ENCODE peak calls at places on chromosomes 5 and 9, in four cellular contexts. One of them, this sample, is unnamed.

GRCh38 chr9:136326061-136326776 is 1.1 kb upstream of the GPSM1 start:
- DNase-seq in CD8-positive, alpha-beta T cell: no peak
- DNase-seq in psoas muscle: no peak
- DNase-seq in left ventricle myocardium inferior: no peak
- DNase-seq in this sample: no peak

GRCh38 chr9:8365029-8365428 is 565.5 kb upstream of the DMAC1 start:
- DNase-seq in CD8-positive, alpha-beta T cell: no peak
- DNase-seq in psoas muscle: no peak
- DNase-seq in left ventricle myocardium inferior: no peak
- DNase-seq in this sample: no peak

GRCh38 chr9:5714501-5715401 is 85.8 kb downstream of the RIC1 start:
- DNase-seq in CD8-positive, alpha-beta T cell: no peak
- DNase-seq in psoas muscle: no peak
- DNase-seq in left ventricle myocardium inferior: no peak
- DNase-seq in this sample: no peak

GRCh38 chr9:131187957-131188356 is 62.6 kb downstream of the NUP214 start:
- DNase-seq in CD8-positive, alpha-beta T cell: no peak
- DNase-seq in psoas muscle: no peak
- DNase-seq in left ventricle myocardium inferior: no peak
- DNase-seq in this sample: no peak

GRCh38 chr5:145936401-145937131 is at the start of gene SH3RF2:
- DNase-seq in CD8-positive, alpha-beta T cell: no peak
- DNase-seq in psoas muscle: peak
- DNase-seq in left ventricle myocardium inferior: peak
- DNase-seq in this sample: peak

GRCh38 chr9:76716270-76716669 is 48.0 kb upstream of the PCA3 start:
- DNase-seq in CD8-positive, alpha-beta T cell: no peak
- DNase-seq in psoas muscle: no peak
- DNase-seq in left ventricle myocardium inferior: no peak
- DNase-seq in this sample: no peak

GRCh38 chr5:17412760-17413671 is 85.0 kb upstream of the TAF11L2 start:
- DNase-seq in CD8-positive, alpha-beta T cell: no peak
- DNase-seq in psoas muscle: no peak
- DNase-seq in left ventricle myocardium inferior: no peak
- DNase-seq in this sample: no peak

GRCh38 chr9:119689879-119690278 is 320.6 kb upstream of the BRINP1 start:
- DNase-seq in CD8-positive, alpha-beta T cell: no peak
- DNase-seq in psoas muscle: no peak
- DNase-seq in left ventricle myocardium inferior: no peak
- DNase-seq in this sample: no peak

GRCh38 chr9:37466037-37466709 is 923 bp upstream of the ZBTB5 start:
- DNase-seq in CD8-positive, alpha-beta T cell: peak
- DNase-seq in psoas muscle: peak
- DNase-seq in left ventricle myocardium inferior: peak
- DNase-seq in this sample: peak

GRCh38 chr9:94952553-94953373 is 226.3 kb downstream of the AOPEP start:
- DNase-seq in CD8-positive, alpha-beta T cell: no peak
- DNase-seq in psoas muscle: no peak
- DNase-seq in left ventricle myocardium inferior: no peak
- DNase-seq in this sample: peak

GRCh38 chr5:148382961-148383360 is 797 bp upstream of the FBXO38 start:
- DNase-seq in CD8-positive, alpha-beta T cell: no peak
- DNase-seq in psoas muscle: no peak
- DNase-seq in left ventricle myocardium inferior: no peak
- DNase-seq in this sample: no peak

GRCh38 chr5:148384389-148384756 is 615 bp downstream of the FBXO38 start:
- DNase-seq in CD8-positive, alpha-beta T cell: no peak
- DNase-seq in psoas muscle: no peak
- DNase-seq in left ventricle myocardium inferior: no peak
- DNase-seq in this sample: no peak

GRCh38 chr5:148381906-148382305 is 1.9 kb upstream of the FBXO38 start:
- DNase-seq in CD8-positive, alpha-beta T cell: no peak
- DNase-seq in psoas muscle: no peak
- DNase-seq in left ventricle myocardium inferior: no peak
- DNase-seq in this sample: no peak

GRCh38 chr5:148385094-148385493 is 1.3 kb downstream of the FBXO38 start:
- DNase-seq in CD8-positive, alpha-beta T cell: no peak
- DNase-seq in psoas muscle: no peak
- DNase-seq in left ventricle myocardium inferior: no peak
- DNase-seq in this sample: no peak

GRCh38 chr5:148383564-148384388 is at the start of gene FBXO38:
- DNase-seq in CD8-positive, alpha-beta T cell: peak
- DNase-seq in psoas muscle: peak
- DNase-seq in left ventricle myocardium inferior: peak
- DNase-seq in this sample: peak
- TF ChIP-seq CTCF in CD8-positive, alpha-beta T cell: no peak
- TF ChIP-seq CTCF in psoas muscle: peak
- TF ChIP-seq CTCF in left ventricle myocardium inferior: peak
- TF ChIP-seq CTCF in this sample: peak

GRCh38 chr5:142686210-142686734 is 382 bp upstream of the FGF1 start:
- DNase-seq in CD8-positive, alpha-beta T cell: no peak
- DNase-seq in psoas muscle: no peak
- DNase-seq in left ventricle myocardium inferior: no peak
- DNase-seq in this sample: peak

GRCh38 chr5:142683116-142683515 is 2.8 kb downstream of the FGF1 start:
- DNase-seq in CD8-positive, alpha-beta T cell: no peak
- DNase-seq in psoas muscle: no peak
- DNase-seq in left ventricle myocardium inferior: no peak
- DNase-seq in this sample: no peak

GRCh38 chr5:142684508-142685031 is 1.3 kb downstream of the FGF1 start:
- DNase-seq in CD8-positive, alpha-beta T cell: no peak
- DNase-seq in psoas muscle: no peak
- DNase-seq in left ventricle myocardium inferior: no peak
- DNase-seq in this sample: peak

GRCh38 chr5:142685418-142686209 is at the start of gene FGF1:
- DNase-seq in CD8-positive, alpha-beta T cell: no peak
- DNase-seq in psoas muscle: no peak
- DNase-seq in left ventricle myocardium inferior: peak
- DNase-seq in this sample: peak

GRCh38 chr5:142683885-142684505 is 1.9 kb downstream of the FGF1 start:
- DNase-seq in CD8-positive, alpha-beta T cell: no peak
- DNase-seq in psoas muscle: no peak
- DNase-seq in left ventricle myocardium inferior: no peak
- DNase-seq in this sample: no peak
- H3K4me3 ChIP-seq in CD8-positive, alpha-beta T cell: no peak
- H3K4me3 ChIP-seq in psoas muscle: no peak
- H3K4me3 ChIP-seq in left ventricle myocardium inferior: peak
- H3K4me3 ChIP-seq in this sample: no peak

GRCh38 chr9:96344458-96345180 is 38.9 kb downstream of the SLC35D2 start:
- DNase-seq in CD8-positive, alpha-beta T cell: no peak
- DNase-seq in psoas muscle: peak
- DNase-seq in left ventricle myocardium inferior: peak
- DNase-seq in this sample: peak
- H3K27ac ChIP-seq in CD8-positive, alpha-beta T cell: no peak
- H3K27ac ChIP-seq in psoas muscle: no peak
- H3K27ac ChIP-seq in left ventricle myocardium inferior: peak
- H3K27ac ChIP-seq in this sample: peak

DNA sequence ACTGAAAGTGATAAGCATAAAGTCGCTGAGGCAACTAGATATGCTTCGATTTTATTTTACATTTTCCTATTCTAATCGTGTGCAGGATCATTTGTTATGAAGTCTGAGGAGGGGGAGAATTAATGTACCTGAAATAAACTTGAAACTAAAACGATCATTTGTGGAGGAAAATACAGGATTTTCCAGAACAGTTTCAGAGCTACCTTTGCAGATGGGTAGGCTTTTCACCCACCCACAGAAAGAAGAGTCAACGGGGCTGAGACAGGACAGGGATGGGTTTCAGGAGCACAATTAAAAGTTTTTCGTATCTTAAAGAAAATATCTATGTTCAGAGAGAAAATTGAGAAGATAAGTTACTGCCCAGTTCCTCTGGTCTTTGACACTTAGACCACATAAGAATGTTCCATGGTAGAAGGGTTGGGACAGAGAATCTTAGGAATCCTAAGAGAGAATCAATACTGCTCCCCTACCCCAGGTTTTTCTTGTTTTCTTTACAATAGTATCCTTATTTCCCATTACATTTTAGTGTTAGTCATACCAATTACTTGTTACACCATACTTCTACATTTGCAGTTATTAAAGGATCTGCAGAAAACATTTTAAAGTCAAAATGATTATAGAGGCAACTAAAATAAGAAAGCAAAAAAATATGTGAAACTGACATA is 211.4 kb downstream of the DEPDC1B start:
- DNase-seq in CD8-positive, alpha-beta T cell: no peak
- DNase-seq in psoas muscle: no peak
- DNase-seq in left ventricle myocardium inferior: no peak
- DNase-seq in this sample: no peak
- TF ChIP-seq CTCF in CD8-positive, alpha-beta T cell: no peak
- TF ChIP-seq CTCF in psoas muscle: no peak
- TF ChIP-seq CTCF in left ventricle myocardium inferior: no peak
- TF ChIP-seq CTCF in this sample: no peak

GRCh38 chr9:34372598-34373011 is 4.1 kb downstream of the MYORG start:
- DNase-seq in CD8-positive, alpha-beta T cell: no peak
- DNase-seq in psoas muscle: no peak
- DNase-seq in left ventricle myocardium inferior: no peak
- DNase-seq in this sample: peak

GRCh38 chr9:34373749-34374148 is 2.9 kb downstream of the MYORG start:
- DNase-seq in CD8-positive, alpha-beta T cell: no peak
- DNase-seq in psoas muscle: no peak
- DNase-seq in left ventricle myocardium inferior: no peak
- DNase-seq in this sample: no peak

GRCh38 chr9:34370970-34371880 is 5.5 kb downstream of the MYORG start:
- DNase-seq in CD8-positive, alpha-beta T cell: no peak
- DNase-seq in psoas muscle: no peak
- DNase-seq in left ventricle myocardium inferior: no peak
- DNase-seq in this sample: no peak

GRCh38 chr9:34371886-34372597 is 4.7 kb downstream of the MYORG start:
- DNase-seq in CD8-positive, alpha-beta T cell: no peak
- DNase-seq in psoas muscle: no peak
- DNase-seq in left ventricle myocardium inferior: no peak
- DNase-seq in this sample: no peak

DNA sequence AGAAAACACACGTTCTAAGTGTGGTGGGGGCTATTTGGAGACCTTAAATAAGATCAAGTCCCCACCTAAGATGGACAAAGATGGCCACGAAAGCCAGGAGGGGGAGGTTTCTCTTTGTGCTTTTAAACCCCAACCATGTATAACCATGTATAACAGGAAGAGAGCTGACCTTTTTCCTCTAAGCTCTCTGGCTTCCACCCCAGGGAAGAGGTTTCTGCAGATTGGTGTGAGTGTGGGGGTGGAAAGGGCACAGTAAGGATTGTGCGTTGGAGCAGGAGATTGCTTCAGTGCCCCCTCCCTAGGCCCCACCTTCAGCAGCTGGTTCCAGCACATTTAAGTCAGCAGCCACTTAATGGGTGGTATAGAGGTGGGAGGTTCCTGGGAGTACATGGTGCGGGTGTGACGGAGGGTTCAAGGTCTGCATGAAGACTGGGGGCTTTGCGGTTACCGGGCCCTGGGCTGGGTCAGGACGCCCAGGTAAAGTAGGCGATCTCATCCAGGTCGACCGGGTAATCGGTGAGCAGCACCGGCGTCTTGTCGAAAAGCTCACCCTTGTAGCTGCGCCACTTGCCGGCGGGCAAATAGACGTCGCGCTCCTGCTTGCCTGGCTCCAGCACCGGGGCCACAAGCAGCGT is 6.2 kb downstream of the MYORG start:
- DNase-seq in CD8-positive, alpha-beta T cell: no peak
- DNase-seq in psoas muscle: no peak
- DNase-seq in left ventricle myocardium inferior: no peak
- DNase-seq in this sample: no peak
- H3K4me3 ChIP-seq in CD8-positive, alpha-beta T cell: no peak
- H3K4me3 ChIP-seq in psoas muscle: no peak
- H3K4me3 ChIP-seq in left ventricle myocardium inferior: peak
- H3K4me3 ChIP-seq in this sample: no peak

GRCh38 chr5:18534119-18534518 is 899.9 kb downstream of the TAF11L14 start:
- DNase-seq in CD8-positive, alpha-beta T cell: no peak
- DNase-seq in psoas muscle: no peak
- DNase-seq in left ventricle myocardium inferior: no peak
- DNase-seq in this sample: no peak
- H3K27ac ChIP-seq in CD8-positive, alpha-beta T cell: no peak
- H3K27ac ChIP-seq in psoas muscle: no peak
- H3K27ac ChIP-seq in left ventricle myocardium inferior: no peak
- H3K27ac ChIP-seq in this sample: no peak

GRCh38 chr5:149434162-149435014 is 55.3 kb upstream of the IL17B start:
- DNase-seq in CD8-positive, alpha-beta T cell: peak
- DNase-seq in psoas muscle: no peak
- DNase-seq in left ventricle myocardium inferior: no peak
- DNase-seq in this sample: peak
- TF ChIP-seq CTCF in CD8-positive, alpha-beta T cell: peak
- TF ChIP-seq CTCF in psoas muscle: peak
- TF ChIP-seq CTCF in left ventricle myocardium inferior: peak
- TF ChIP-seq CTCF in this sample: peak

GRCh38 chr5:172981931-172982330 is 1.6 kb upstream of the ATP6V0E1 start:
- DNase-seq in CD8-positive, alpha-beta T cell: no peak
- DNase-seq in psoas muscle: no peak
- DNase-seq in left ventricle myocardium inferior: no peak
- DNase-seq in this sample: no peak

GRCh38 chr5:172984244-172984953 is 828 bp downstream of the ATP6V0E1 start:
- DNase-seq in CD8-positive, alpha-beta T cell: peak
- DNase-seq in psoas muscle: peak
- DNase-seq in left ventricle myocardium inferior: peak
- DNase-seq in this sample: peak

GRCh38 chr5:172983542-172984243 is at the start of gene ATP6V0E1:
- DNase-seq in CD8-positive, alpha-beta T cell: peak
- DNase-seq in psoas muscle: peak
- DNase-seq in left ventricle myocardium inferior: peak
- DNase-seq in this sample: peak

GRCh38 chr5:172990776-172991175 is 7.2 kb downstream of the ATP6V0E1 start:
- DNase-seq in CD8-positive, alpha-beta T cell: no peak
- DNase-seq in psoas muscle: no peak
- DNase-seq in left ventricle myocardium inferior: no peak
- DNase-seq in this sample: no peak

DNA sequence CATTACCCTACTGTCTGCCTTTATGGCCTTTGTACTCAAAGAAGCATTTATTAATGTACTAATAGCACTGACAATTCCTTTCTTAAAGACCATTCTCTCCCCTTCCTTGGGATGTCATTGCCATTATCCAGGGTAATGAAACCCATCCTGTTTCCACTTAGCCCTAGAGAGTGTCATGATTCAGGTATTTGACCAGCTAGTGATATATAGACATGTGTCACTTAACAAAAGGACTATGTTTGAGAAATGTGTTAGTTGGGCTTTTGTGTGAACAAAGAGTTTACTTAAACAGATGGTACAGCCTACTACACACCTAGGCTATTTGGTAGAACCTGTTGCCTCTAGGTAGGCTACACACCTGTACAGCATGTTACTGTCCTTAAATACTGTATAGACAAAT is 2.0 kb downstream of the ATP6V0E1 start:
- DNase-seq in CD8-positive, alpha-beta T cell: no peak
- DNase-seq in psoas muscle: no peak
- DNase-seq in left ventricle myocardium inferior: no peak
- DNase-seq in this sample: no peak
- H3K4me3 ChIP-seq in CD8-positive, alpha-beta T cell: no peak
- H3K4me3 ChIP-seq in psoas muscle: peak
- H3K4me3 ChIP-seq in left ventricle myocardium inferior: peak
- H3K4me3 ChIP-seq in this sample: no peak

This sample was measured in thyroid gland.